ENCODE peak calls at places on chromosomes 5 and 9, in four cellular contexts. N, I, T and Q are unnamed samples.

GRCh38 chr9:95841377-95841776 is 34.1 kb upstream of the ERCC6L2 start:
- DNase-seq in N (no peak), I (no peak), T (no peak), Q (no peak)

GRCh38 chr5:14870347-14871083 is 1.1 kb downstream of the ANKH start:
- DNase-seq in N (no peak), I (no peak), T (no peak), Q (no peak)

GRCh38 chr5:74621492-74621891 is 19.0 kb downstream of the ENC1 start:
- DNase-seq in N (no peak), I (no peak), T (no peak), Q (no peak)

GRCh38 chr5:172007795-172008465 is 1.5 kb upstream of the FBXW11 start:
- DNase-seq in N (no peak), I (no peak), T (no peak), Q (no peak)

GRCh38 chr9:126033318-126033717 is 286.1 kb downstream of the PBX3 start:
- DNase-seq in N (no peak), I (no peak), T (no peak), Q (no peak)

GRCh38 chr5:65263291-65263690 is 218.4 kb downstream of the ADAMTS6 start:
- DNase-seq in N (no peak), I (no peak), T (no peak), Q (no peak)

GRCh38 chr5:38601133-38601842 is 44.8 kb upstream of the LIFR start:
- DNase-seq in N (no peak), I (no peak), T (no peak), Q (no peak)

GRCh38 chr9:127980706-127981558 is at the start of gene EEIG1:
- DNase-seq in N (peak; percentile 99), I (peak; percentile 98), T (peak; percentile 80), Q (no peak)

GRCh38 chr5:126338516-126339153 is 84.6 kb upstream of the GRAMD2B start:
- DNase-seq in N (no peak), I (no peak), T (no peak), Q (no peak)

GRCh38 chr9:89536618-89537017 is 38.7 kb upstream of the SEMA4D start:
- DNase-seq in N (no peak), I (no peak), T (no peak), Q (no peak)

GRCh38 chr5:122126711-122127385 is 2.5 kb upstream of the ZNF474 start:
- DNase-seq in N (no peak), I (no peak), T (no peak), Q (no peak)

GRCh38 chr5:177308740-177309139 is 3.0 kb downstream of the MXD3 start:
- DNase-seq in N (no peak), I (no peak), T (no peak), Q (no peak)

GRCh38 chr9:69131682-69132081 is 42.4 kb upstream of the TJP2 start:
- DNase-seq in N (no peak), I (no peak), T (peak; percentile 93), Q (no peak)

GRCh38 chr9:72648811-72649414 is 127.5 kb downstream of the TMC1 start:
- DNase-seq in N (no peak), I (no peak), T (no peak), Q (no peak)

GRCh38 chr5:14672508-14673394 is 8.2 kb downstream of the OTULIN start:
- DNase-seq in N (no peak), I (no peak), T (no peak), Q (no peak)

GRCh38 chr9:89903076-89903475 is 298.3 kb downstream of the GADD45G start:
- DNase-seq in N (no peak), I (no peak), T (no peak), Q (no peak)

GRCh38 chr9:77440057-77440456 is 208.1 kb downstream of the GNA14 start:
- DNase-seq in N (no peak), I (peak; percentile 53), T (no peak), Q (no peak)

GRCh38 chr5:126354012-126354856 is 69.0 kb upstream of the GRAMD2B start:
- DNase-seq in N (no peak), I (no peak), T (peak; percentile 58), Q (peak; percentile 38)

GRCh38 chr9:71223953-71224538 is 102.6 kb upstream of the TRPM3 start:
- DNase-seq in N (no peak), I (peak; percentile 41), T (peak; percentile 7), Q (no peak)

GRCh38 chr5:14668247-14668646 is 3.7 kb downstream of the OTULIN start:
- DNase-seq in N (no peak), I (no peak), T (peak; percentile 18), Q (peak; percentile 53)

GRCh38 chr9:12784461-12785250 is 9.8 kb downstream of the LURAP1L start:
- DNase-seq in N (no peak), I (no peak), T (peak; percentile 96), Q (no peak)

GRCh38 chr9:125142560-125143376 is 560 bp downstream of the SCAI start:
- DNase-seq in N (no peak), I (peak; percentile 61), T (no peak), Q (no peak)

GRCh38 chr9:133642708-133643361 is 6.7 kb downstream of the DBH start:
- DNase-seq in N (no peak), I (no peak), T (no peak), Q (no peak)

GRCh38 chr9:89360465-89360864 is 42.2 kb downstream of the SECISBP2 start:
- DNase-seq in N (no peak), I (no peak), T (no peak), Q (no peak)

GRCh38 chr5:58133631-58134296 is 326.1 kb downstream of the PLK2 start:
- DNase-seq in N (no peak), I (no peak), T (no peak), Q (no peak)

GRCh38 chr5:55768279-55768678 is 30.4 kb downstream of the DDX4 start:
- DNase-seq in N (no peak), I (no peak), T (no peak), Q (no peak)

GRCh38 chr5:131209506-131210191 is 38.9 kb downstream of the LYRM7 start:
- DNase-seq in N (no peak), I (no peak), T (no peak), Q (peak; percentile 94)

GRCh38 chr9:126293522-126293889 is 33.1 kb upstream of the MVB12B start:
- DNase-seq in N (peak; percentile 35), I (peak; percentile 47), T (no peak), Q (no peak)

GRCh38 chr9:75803130-75803529 is 87.3 kb upstream of the PCSK5 start:
- DNase-seq in N (no peak), I (no peak), T (no peak), Q (no peak)
- TF ChIP-seq TCF7 in N (no peak), I (no peak), T (no peak), Q (no peak)

GRCh38 chr9:33623658-33624586 is 99.9 kb downstream of the ANKRD18B start:
- DNase-seq in N (peak; percentile 67), I (peak; percentile 80), T (peak; percentile 63), Q (peak; percentile 34)

GRCh38 chr9:33619666-33620404 is 95.8 kb downstream of the ANKRD18B start:
- DNase-seq in N (peak; percentile 33), I (no peak), T (peak; percentile 40), Q (no peak)

DNA sequence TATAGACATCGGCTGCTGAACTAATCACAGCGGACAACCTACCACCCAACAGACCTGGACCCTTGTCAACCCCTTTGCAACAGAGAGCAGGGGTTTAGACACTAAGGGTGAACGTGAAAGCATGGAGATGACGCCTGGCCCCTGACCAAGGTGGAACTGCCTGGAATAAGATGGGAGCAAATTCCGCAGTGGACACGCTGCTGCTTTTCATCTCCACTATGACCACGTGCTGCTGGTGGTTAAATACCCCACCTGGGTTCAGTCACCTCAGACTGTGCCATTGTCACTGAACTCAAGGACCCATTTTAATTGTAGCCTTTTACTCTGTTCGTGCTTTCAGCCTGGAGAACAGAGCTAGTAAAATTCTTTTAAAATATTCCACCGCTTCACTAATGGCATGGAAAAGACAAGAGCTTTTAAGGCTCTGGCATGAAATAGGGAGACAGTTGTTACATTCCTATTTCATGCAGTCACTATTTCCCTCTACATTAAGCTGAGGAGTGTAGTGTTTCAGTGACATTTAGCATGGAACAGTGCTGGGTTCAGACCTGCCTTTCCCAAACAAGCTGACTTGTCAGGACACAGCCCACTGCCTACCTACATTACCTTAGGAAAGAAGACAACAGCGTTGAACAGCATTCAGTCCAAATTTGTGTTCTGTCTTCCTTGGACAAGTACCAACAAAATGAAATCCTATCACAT is 96.8 kb downstream of the ANKRD18B start:
- DNase-seq in N (no peak), I (no peak), T (no peak), Q (no peak)
- TF ChIP-seq TCF7 in N (no peak), I (no peak), T (no peak), Q (no peak)

DNA sequence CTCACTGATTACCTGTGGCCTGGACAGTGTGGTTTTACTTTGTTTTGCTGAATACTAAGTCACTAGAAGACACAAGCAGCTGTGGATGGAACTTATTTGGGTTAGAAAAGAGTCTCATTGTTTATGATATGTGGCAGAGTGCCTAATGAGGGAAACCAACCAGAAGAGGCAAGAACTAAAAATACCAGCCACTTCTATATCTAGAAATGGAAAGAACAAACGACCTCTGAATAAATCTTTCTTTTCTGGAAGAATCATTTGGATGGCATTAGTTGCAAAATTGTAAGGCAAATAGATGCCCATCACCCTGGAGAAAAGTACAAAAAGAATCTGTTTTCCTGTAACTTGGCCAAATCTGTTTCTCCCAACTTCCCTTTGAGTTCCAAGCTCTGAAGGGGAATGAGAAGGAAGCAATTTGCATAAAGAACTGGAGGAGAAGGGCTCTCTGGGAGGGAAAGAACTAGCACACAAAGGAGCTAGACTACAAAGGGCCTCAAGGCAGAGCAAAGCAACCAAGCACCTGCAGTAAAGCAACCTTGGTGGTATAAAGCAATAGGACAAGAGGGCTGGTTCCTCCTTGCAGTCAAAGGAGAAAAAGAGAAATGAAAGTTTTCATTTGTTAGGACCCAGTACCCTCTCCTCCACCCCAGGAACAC is 455.4 kb downstream of the CAAP1 start:
- DNase-seq in N (no peak), I (peak; percentile 10), T (no peak), Q (no peak)
- TF ChIP-seq TCF7 in N (no peak), I (no peak), T (no peak), Q (no peak)

DNA sequence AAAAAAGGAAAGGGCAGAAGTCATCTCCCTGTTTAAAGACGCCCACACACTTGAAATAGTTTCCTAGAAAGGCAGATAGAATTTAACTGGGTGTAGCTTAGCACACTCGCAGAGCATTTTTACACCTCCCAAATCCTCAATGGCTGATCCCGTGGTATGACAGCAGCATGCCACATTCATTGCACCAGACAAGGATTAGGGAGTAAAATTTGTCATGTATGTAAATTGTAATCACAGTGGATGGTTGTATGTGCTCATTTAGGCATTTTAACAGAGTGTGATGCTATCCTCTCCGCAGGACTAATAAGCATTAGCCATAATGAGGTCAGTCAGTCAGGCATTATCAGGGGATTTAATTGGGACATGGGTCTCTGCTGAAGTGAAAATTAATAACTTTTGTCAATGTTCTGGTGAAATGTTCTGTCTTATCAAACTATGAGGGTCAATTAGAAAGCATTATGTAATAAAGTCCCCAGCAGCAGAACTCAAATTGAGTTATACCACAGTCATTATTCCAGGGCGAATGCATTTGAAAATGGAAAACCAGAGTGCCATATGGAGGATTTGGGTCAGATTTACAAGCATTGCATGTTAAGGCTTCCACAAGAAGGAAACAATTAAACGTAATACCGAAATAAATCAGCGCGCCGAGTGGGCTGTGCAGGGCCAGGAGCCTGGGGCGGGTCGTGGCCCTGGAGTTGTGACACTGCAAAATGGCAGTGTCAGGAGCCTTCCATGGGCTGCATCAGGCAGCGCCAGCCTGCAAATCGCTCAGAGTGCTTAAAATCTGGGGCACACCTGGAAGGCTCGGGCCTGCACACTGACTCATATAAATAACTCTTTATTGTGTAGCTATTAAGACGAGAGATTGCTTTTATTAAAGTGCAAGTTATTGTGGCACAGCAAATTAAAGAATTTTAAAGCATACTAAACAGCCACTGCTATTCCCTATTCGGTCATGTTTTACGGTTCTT is 602.1 kb downstream of the BNC2 start:
- DNase-seq in N (no peak), I (no peak), T (no peak), Q (no peak)
- TF ChIP-seq TCF7 in N (no peak), I (no peak), T (no peak), Q (no peak)